ENCODE peak calls at places on chromosomes 11 and 22, in ten cellular contexts. One of them, this sample, is unnamed.

GRCh38 chr11:119991022-119991404 is 146.9 kb downstream of the TRIM29 start:
- DNase-seq in Caco-2: no peak
- DNase-seq in left ventricle myocardium inferior: no peak
- DNase-seq in upper lobe of right lung: no peak
- DNase-seq in pancreas: no peak
- DNase-seq in esophagus squamous epithelium: no peak
- DNase-seq in H9: no peak
- DNase-seq in lower lobe of right lung: no peak
- DNase-seq in GM23248: no peak
- DNase-seq in sigmoid colon: no peak
- DNase-seq in this sample: no peak

GRCh38 chr11:43845816-43846215 is 34.8 kb upstream of the ALKBH3 start:
- DNase-seq in Caco-2: no peak
- DNase-seq in left ventricle myocardium inferior: no peak
- DNase-seq in upper lobe of right lung: no peak
- DNase-seq in pancreas: no peak
- DNase-seq in esophagus squamous epithelium: no peak
- DNase-seq in H9: no peak
- DNase-seq in lower lobe of right lung: no peak
- DNase-seq in GM23248: peak; percentile 21
- DNase-seq in sigmoid colon: no peak
- DNase-seq in this sample: no peak

GRCh38 chr11:86162257-86162656 is 82.3 kb upstream of the EED start:
- DNase-seq in Caco-2: no peak
- DNase-seq in left ventricle myocardium inferior: peak; percentile 34
- DNase-seq in upper lobe of right lung: no peak
- DNase-seq in pancreas: no peak
- DNase-seq in esophagus squamous epithelium: no peak
- DNase-seq in H9: no peak
- DNase-seq in lower lobe of right lung: peak; percentile 52
- DNase-seq in GM23248: peak; percentile 95
- DNase-seq in sigmoid colon: peak; percentile 91
- DNase-seq in this sample: no peak

GRCh38 chr11:11534981-11535380 is 86.8 kb downstream of the GALNT18 start:
- DNase-seq in Caco-2: no peak
- DNase-seq in left ventricle myocardium inferior: no peak
- DNase-seq in upper lobe of right lung: no peak
- DNase-seq in pancreas: no peak
- DNase-seq in esophagus squamous epithelium: no peak
- DNase-seq in H9: no peak
- DNase-seq in lower lobe of right lung: no peak
- DNase-seq in GM23248: peak; percentile 42
- DNase-seq in sigmoid colon: no peak
- DNase-seq in this sample: no peak

GRCh38 chr11:7551571-7551970 is 37.8 kb downstream of the PPFIBP2 start:
- DNase-seq in Caco-2: no peak
- DNase-seq in left ventricle myocardium inferior: no peak
- DNase-seq in upper lobe of right lung: no peak
- DNase-seq in pancreas: no peak
- DNase-seq in esophagus squamous epithelium: no peak
- DNase-seq in H9: no peak
- DNase-seq in lower lobe of right lung: no peak
- DNase-seq in GM23248: peak; percentile 72
- DNase-seq in sigmoid colon: no peak
- DNase-seq in this sample: no peak

GRCh38 chr11:130774703-130775102 is 141.6 kb downstream of the SNX19 start:
- DNase-seq in Caco-2: no peak
- DNase-seq in left ventricle myocardium inferior: peak; percentile 50
- DNase-seq in upper lobe of right lung: no peak
- DNase-seq in pancreas: no peak
- DNase-seq in esophagus squamous epithelium: no peak
- DNase-seq in H9: no peak
- DNase-seq in lower lobe of right lung: no peak
- DNase-seq in GM23248: peak; percentile 18
- DNase-seq in sigmoid colon: no peak
- DNase-seq in this sample: no peak

GRCh38 chr22:43923631-43924548 is at the start of gene PNPLA3:
- DNase-seq in Caco-2: peak; percentile 92
- DNase-seq in left ventricle myocardium inferior: peak; percentile 91
- DNase-seq in upper lobe of right lung: peak; percentile 95
- DNase-seq in pancreas: peak; percentile 82
- DNase-seq in esophagus squamous epithelium: no peak
- DNase-seq in H9: peak; percentile 95
- DNase-seq in lower lobe of right lung: peak; percentile 91
- DNase-seq in GM23248: peak; percentile 90
- DNase-seq in sigmoid colon: peak; percentile 92
- DNase-seq in this sample: peak; percentile 100

GRCh38 chr11:7246179-7246578 is 5.5 kb upstream of the SYT9 start:
- DNase-seq in Caco-2: no peak
- DNase-seq in left ventricle myocardium inferior: no peak
- DNase-seq in upper lobe of right lung: no peak
- DNase-seq in pancreas: no peak
- DNase-seq in esophagus squamous epithelium: no peak
- DNase-seq in H9: no peak
- DNase-seq in lower lobe of right lung: no peak
- DNase-seq in GM23248: peak; percentile 2
- DNase-seq in sigmoid colon: no peak
- DNase-seq in this sample: no peak

GRCh38 chr11:111777094-111778046 is 11.2 kb upstream of the PPP2R1B start:
- DNase-seq in Caco-2: peak; percentile 54
- DNase-seq in left ventricle myocardium inferior: no peak
- DNase-seq in upper lobe of right lung: no peak
- DNase-seq in pancreas: peak; percentile 33
- DNase-seq in esophagus squamous epithelium: no peak
- DNase-seq in H9: no peak
- DNase-seq in lower lobe of right lung: no peak
- DNase-seq in GM23248: peak; percentile 87
- DNase-seq in sigmoid colon: no peak
- DNase-seq in this sample: peak; percentile 43

GRCh38 chr22:26547426-26547825 is 35.2 kb upstream of the TFIP11 start:
- DNase-seq in Caco-2: no peak
- DNase-seq in left ventricle myocardium inferior: no peak
- DNase-seq in upper lobe of right lung: no peak
- DNase-seq in pancreas: no peak
- DNase-seq in esophagus squamous epithelium: no peak
- DNase-seq in H9: no peak
- DNase-seq in lower lobe of right lung: no peak
- DNase-seq in GM23248: peak; percentile 14
- DNase-seq in sigmoid colon: no peak
- DNase-seq in this sample: no peak

GRCh38 chr22:27213766-27214581 is 556.6 kb downstream of the MIAT start:
- DNase-seq in Caco-2: no peak
- DNase-seq in left ventricle myocardium inferior: peak; percentile 77
- DNase-seq in upper lobe of right lung: no peak
- DNase-seq in pancreas: peak; percentile 22
- DNase-seq in esophagus squamous epithelium: no peak
- DNase-seq in H9: peak; percentile 9
- DNase-seq in lower lobe of right lung: no peak
- DNase-seq in GM23248: peak; percentile 33
- DNase-seq in sigmoid colon: peak; percentile 96
- DNase-seq in this sample: no peak

GRCh38 chr11:96326954-96327353 is 16.0 kb downstream of the MAML2 start:
- DNase-seq in Caco-2: no peak
- DNase-seq in left ventricle myocardium inferior: no peak
- DNase-seq in upper lobe of right lung: no peak
- DNase-seq in pancreas: no peak
- DNase-seq in esophagus squamous epithelium: no peak
- DNase-seq in H9: no peak
- DNase-seq in lower lobe of right lung: no peak
- DNase-seq in GM23248: no peak
- DNase-seq in sigmoid colon: no peak
- DNase-seq in this sample: no peak

GRCh38 chr22:35421121-35421520 is 21.2 kb downstream of the MCM5 start:
- DNase-seq in Caco-2: no peak
- DNase-seq in left ventricle myocardium inferior: no peak
- DNase-seq in upper lobe of right lung: no peak
- DNase-seq in pancreas: no peak
- DNase-seq in esophagus squamous epithelium: no peak
- DNase-seq in H9: peak; percentile 51
- DNase-seq in lower lobe of right lung: no peak
- DNase-seq in GM23248: no peak
- DNase-seq in sigmoid colon: no peak
- DNase-seq in this sample: peak; percentile 80
- H3K27me3 ChIP-seq in Caco-2: no peaks in the 10 kb centered on the region
- H3K27me3 ChIP-seq in left ventricle myocardium inferior: no peaks in the 10 kb centered on the region
- H3K27me3 ChIP-seq in upper lobe of right lung: no peaks in the 10 kb centered on the region
- H3K27me3 ChIP-seq in pancreas: no peaks in the 10 kb centered on the region
- H3K27me3 ChIP-seq in esophagus squamous epithelium: no peaks in the 10 kb centered on the region
- H3K27me3 ChIP-seq in H9: no peaks in the 10 kb centered on the region
- H3K27me3 ChIP-seq in lower lobe of right lung: no peaks in the 10 kb centered on the region
- H3K27me3 ChIP-seq in GM23248: no peaks in the 10 kb centered on the region
- H3K27me3 ChIP-seq in sigmoid colon: no peaks in the 10 kb centered on the region
- H3K27me3 ChIP-seq in this sample: no peaks in the 10 kb centered on the region

GRCh38 chr22:37280718-37281117 is 1.6 kb upstream of the CYTH4 start:
- DNase-seq in Caco-2: no peak
- DNase-seq in left ventricle myocardium inferior: no peak
- DNase-seq in upper lobe of right lung: no peak
- DNase-seq in pancreas: no peak
- DNase-seq in esophagus squamous epithelium: no peak
- DNase-seq in H9: no peak
- DNase-seq in lower lobe of right lung: no peak
- DNase-seq in GM23248: no peak
- DNase-seq in sigmoid colon: no peak
- DNase-seq in this sample: no peak

GRCh38 chr22:37281646-37282384 is 493 bp upstream of the CYTH4 start:
- DNase-seq in Caco-2: no peak
- DNase-seq in left ventricle myocardium inferior: no peak
- DNase-seq in upper lobe of right lung: no peak
- DNase-seq in pancreas: no peak
- DNase-seq in esophagus squamous epithelium: no peak
- DNase-seq in H9: no peak
- DNase-seq in lower lobe of right lung: no peak
- DNase-seq in GM23248: peak; percentile 37
- DNase-seq in sigmoid colon: no peak
- DNase-seq in this sample: no peak

GRCh38 chr22:37279469-37279868 is 2.8 kb upstream of the CYTH4 start:
- DNase-seq in Caco-2: no peak
- DNase-seq in left ventricle myocardium inferior: no peak
- DNase-seq in upper lobe of right lung: no peak
- DNase-seq in pancreas: no peak
- DNase-seq in esophagus squamous epithelium: no peak
- DNase-seq in H9: no peak
- DNase-seq in lower lobe of right lung: no peak
- DNase-seq in GM23248: no peak
- DNase-seq in sigmoid colon: no peak
- DNase-seq in this sample: no peak

GRCh38 chr22:37282385-37282677 is at the start of gene CYTH4:
- DNase-seq in Caco-2: no peak
- DNase-seq in left ventricle myocardium inferior: peak; percentile 64
- DNase-seq in upper lobe of right lung: peak; percentile 89
- DNase-seq in pancreas: no peak
- DNase-seq in esophagus squamous epithelium: no peak
- DNase-seq in H9: no peak
- DNase-seq in lower lobe of right lung: peak; percentile 91
- DNase-seq in GM23248: no peak
- DNase-seq in sigmoid colon: peak; percentile 80
- DNase-seq in this sample: peak; percentile 27

GRCh38 chr22:37281195-37281594 is 1.1 kb upstream of the CYTH4 start:
- DNase-seq in Caco-2: no peak
- DNase-seq in left ventricle myocardium inferior: no peak
- DNase-seq in upper lobe of right lung: no peak
- DNase-seq in pancreas: no peak
- DNase-seq in esophagus squamous epithelium: no peak
- DNase-seq in H9: no peak
- DNase-seq in lower lobe of right lung: no peak
- DNase-seq in GM23248: no peak
- DNase-seq in sigmoid colon: no peak
- DNase-seq in this sample: no peak
- H3K27me3 ChIP-seq in Caco-2: no peaks in the 10 kb centered on the region
- H3K27me3 ChIP-seq in left ventricle myocardium inferior: peaks cover 94% of the 10 kb centered on the region
- H3K27me3 ChIP-seq in upper lobe of right lung: peaks cover 14% of the 10 kb centered on the region
- H3K27me3 ChIP-seq in pancreas: no peaks in the 10 kb centered on the region
- H3K27me3 ChIP-seq in esophagus squamous epithelium: peaks cover 73% of the 10 kb centered on the region
- H3K27me3 ChIP-seq in H9: no peaks in the 10 kb centered on the region
- H3K27me3 ChIP-seq in lower lobe of right lung: peaks cover 9% of the 10 kb centered on the region
- H3K27me3 ChIP-seq in GM23248: no peaks in the 10 kb centered on the region
- H3K27me3 ChIP-seq in sigmoid colon: peaks cover 19% of the 10 kb centered on the region
- H3K27me3 ChIP-seq in this sample: no peaks in the 10 kb centered on the region

DNA sequence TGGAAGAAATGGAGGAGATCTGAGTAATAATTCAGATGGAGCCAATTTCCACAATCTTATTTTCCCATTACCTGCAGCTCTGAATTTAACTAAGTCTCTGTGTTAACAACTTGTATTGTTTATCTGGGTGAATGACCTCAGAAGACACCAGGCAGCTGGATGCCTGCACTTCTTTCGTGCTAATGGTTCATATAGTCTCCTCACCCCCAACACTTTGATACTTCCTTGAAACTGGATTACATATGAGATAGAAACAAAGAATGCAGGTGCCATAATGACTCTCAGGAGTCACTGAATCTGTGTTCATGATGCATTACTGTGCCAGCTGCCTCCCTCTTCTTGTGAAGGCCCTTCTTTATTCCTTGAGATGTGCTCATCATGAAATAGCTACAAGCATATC is 125.6 kb upstream of the VPREB1 start:
- DNase-seq in Caco-2: no peak
- DNase-seq in left ventricle myocardium inferior: no peak
- DNase-seq in upper lobe of right lung: no peak
- DNase-seq in pancreas: no peak
- DNase-seq in esophagus squamous epithelium: no peak
- DNase-seq in H9: no peak
- DNase-seq in lower lobe of right lung: no peak
- DNase-seq in GM23248: no peak
- DNase-seq in sigmoid colon: no peak
- DNase-seq in this sample: no peak
- H3K27me3 ChIP-seq in Caco-2: no peaks in the 10 kb centered on the region
- H3K27me3 ChIP-seq in left ventricle myocardium inferior: peaks cover 44% of the 10 kb centered on the region
- H3K27me3 ChIP-seq in upper lobe of right lung: peaks cover 11% of the 10 kb centered on the region
- H3K27me3 ChIP-seq in pancreas: peaks cover 4% of the 10 kb centered on the region
- H3K27me3 ChIP-seq in esophagus squamous epithelium: peaks cover 47% of the 10 kb centered on the region
- H3K27me3 ChIP-seq in H9: peaks cover 21% of the 10 kb centered on the region
- H3K27me3 ChIP-seq in lower lobe of right lung: peaks cover 9% of the 10 kb centered on the region
- H3K27me3 ChIP-seq in GM23248: peaks cover 13% of the 10 kb centered on the region
- H3K27me3 ChIP-seq in sigmoid colon: peaks cover 6% of the 10 kb centered on the region
- H3K27me3 ChIP-seq in this sample: peaks cover 48% of the 10 kb centered on the region

GRCh38 chr11:69778373-69778772 is 3.2 kb upstream of the FGF4 start:
- DNase-seq in Caco-2: no peak
- DNase-seq in left ventricle myocardium inferior: no peak
- DNase-seq in upper lobe of right lung: no peak
- DNase-seq in pancreas: no peak
- DNase-seq in esophagus squamous epithelium: no peak
- DNase-seq in H9: no peak
- DNase-seq in lower lobe of right lung: no peak
- DNase-seq in GM23248: no peak
- DNase-seq in sigmoid colon: no peak
- DNase-seq in this sample: no peak
- H3K27me3 ChIP-seq in Caco-2: no peaks in the 10 kb centered on the region
- H3K27me3 ChIP-seq in left ventricle myocardium inferior: peaks cover 96% of the 10 kb centered on the region
- H3K27me3 ChIP-seq in upper lobe of right lung: peaks cover 31% of the 10 kb centered on the region
- H3K27me3 ChIP-seq in pancreas: no peaks in the 10 kb centered on the region
- H3K27me3 ChIP-seq in esophagus squamous epithelium: peaks cover 77% of the 10 kb centered on the region
- H3K27me3 ChIP-seq in H9: peaks cover 18% of the 10 kb centered on the region
- H3K27me3 ChIP-seq in lower lobe of right lung: peaks cover 45% of the 10 kb centered on the region
- H3K27me3 ChIP-seq in GM23248: peaks cover 46% of the 10 kb centered on the region
- H3K27me3 ChIP-seq in sigmoid colon: peaks cover 42% of the 10 kb centered on the region
- H3K27me3 ChIP-seq in this sample: peaks cover 34% of the 10 kb centered on the region

GRCh38 chr11:1392561-1392960 is 2.8 kb downstream of the BRSK2 start:
- DNase-seq in Caco-2: no peak
- DNase-seq in left ventricle myocardium inferior: no peak
- DNase-seq in upper lobe of right lung: no peak
- DNase-seq in pancreas: no peak
- DNase-seq in esophagus squamous epithelium: no peak
- DNase-seq in H9: no peak
- DNase-seq in lower lobe of right lung: no peak
- DNase-seq in GM23248: no peak
- DNase-seq in sigmoid colon: no peak
- DNase-seq in this sample: no peak
- H3K27me3 ChIP-seq in Caco-2: no peaks in the 10 kb centered on the region
- H3K27me3 ChIP-seq in left ventricle myocardium inferior: peaks cover 77% of the 10 kb centered on the region
- H3K27me3 ChIP-seq in upper lobe of right lung: peaks cover 47% of the 10 kb centered on the region
- H3K27me3 ChIP-seq in pancreas: no peaks in the 10 kb centered on the region
- H3K27me3 ChIP-seq in esophagus squamous epithelium: peaks cover 85% of the 10 kb centered on the region
- H3K27me3 ChIP-seq in H9: no peaks in the 10 kb centered on the region
- H3K27me3 ChIP-seq in lower lobe of right lung: peaks cover 56% of the 10 kb centered on the region
- H3K27me3 ChIP-seq in GM23248: peaks cover 14% of the 10 kb centered on the region
- H3K27me3 ChIP-seq in sigmoid colon: peaks cover 60% of the 10 kb centered on the region
- H3K27me3 ChIP-seq in this sample: peaks cover 11% of the 10 kb centered on the region

This sample was measured in H7.